ENCODE peak calls at places on chromosomes 11 and 22, in six cellular contexts. One of them, this sample, is unnamed.

GRCh38 chr11:131808466-131808865 is 438.1 kb downstream of the NTM start:
- DNase-seq in mucosa of descending colon: no peak
- DNase-seq in body of pancreas: no peak
- DNase-seq in prostate gland: no peak
- DNase-seq in brain microvascular endothelial cell: no peak
- DNase-seq in GM06990: no peak
- DNase-seq in this sample: no peak

GRCh38 chr11:16280256-16280682 is 76.1 kb downstream of the SOX6 start:
- DNase-seq in mucosa of descending colon: peak; percentile 88
- DNase-seq in body of pancreas: no peak
- DNase-seq in prostate gland: no peak
- DNase-seq in brain microvascular endothelial cell: no peak
- DNase-seq in GM06990: no peak
- DNase-seq in this sample: no peak

GRCh38 chr22:38088723-38089473 is 4.9 kb upstream of the SLC16A8 start:
- DNase-seq in mucosa of descending colon: no peak
- DNase-seq in body of pancreas: no peak
- DNase-seq in prostate gland: no peak
- DNase-seq in brain microvascular endothelial cell: no peak
- DNase-seq in GM06990: no peak
- DNase-seq in this sample: no peak

GRCh38 chr11:8230178-8230859 is 33.4 kb downstream of the LMO1 start:
- DNase-seq in mucosa of descending colon: no peak
- DNase-seq in body of pancreas: no peak
- DNase-seq in prostate gland: no peak
- DNase-seq in brain microvascular endothelial cell: no peak
- DNase-seq in GM06990: no peak
- DNase-seq in this sample: no peak

GRCh38 chr22:43511276-43511910 is 99.6 kb downstream of the MPPED1 start:
- DNase-seq in mucosa of descending colon: no peak
- DNase-seq in body of pancreas: no peak
- DNase-seq in prostate gland: no peak
- DNase-seq in brain microvascular endothelial cell: no peak
- DNase-seq in GM06990: no peak
- DNase-seq in this sample: no peak

GRCh38 chr11:92758216-92758615 is 211.2 kb upstream of the MTNR1B start:
- DNase-seq in mucosa of descending colon: no peak
- DNase-seq in body of pancreas: no peak
- DNase-seq in prostate gland: no peak
- DNase-seq in brain microvascular endothelial cell: no peak
- DNase-seq in GM06990: no peak
- DNase-seq in this sample: no peak

GRCh38 chr22:38706101-38706884 is 549 bp downstream of the GTPBP1 start:
- DNase-seq in mucosa of descending colon: peak; percentile 78
- DNase-seq in body of pancreas: peak; percentile 51
- DNase-seq in prostate gland: peak; percentile 21
- DNase-seq in brain microvascular endothelial cell: no peak
- DNase-seq in GM06990: no peak
- DNase-seq in this sample: no peak

GRCh38 chr11:78801161-78801884 is 226.7 kb upstream of the NARS2 start:
- DNase-seq in mucosa of descending colon: no peak
- DNase-seq in body of pancreas: peak; percentile 65
- DNase-seq in prostate gland: peak; percentile 87
- DNase-seq in brain microvascular endothelial cell: peak; percentile 92
- DNase-seq in GM06990: no peak
- DNase-seq in this sample: no peak

GRCh38 chr11:114073506-114074381 is 14.2 kb downstream of the ZBTB16 start:
- DNase-seq in mucosa of descending colon: no peak
- DNase-seq in body of pancreas: no peak
- DNase-seq in prostate gland: no peak
- DNase-seq in brain microvascular endothelial cell: no peak
- DNase-seq in GM06990: no peak
- DNase-seq in this sample: no peak

GRCh38 chr11:73402834-73403185 is 26.6 kb downstream of the RELT start:
- DNase-seq in mucosa of descending colon: no peak
- DNase-seq in body of pancreas: no peak
- DNase-seq in prostate gland: no peak
- DNase-seq in brain microvascular endothelial cell: no peak
- DNase-seq in GM06990: no peak
- DNase-seq in this sample: no peak

GRCh38 chr11:28833670-28834069 is 725.5 kb downstream of the METTL15 start:
- DNase-seq in mucosa of descending colon: no peak
- DNase-seq in body of pancreas: no peak
- DNase-seq in prostate gland: no peak
- DNase-seq in brain microvascular endothelial cell: peak; percentile 97
- DNase-seq in GM06990: no peak
- DNase-seq in this sample: no peak

GRCh38 chr11:105881027-105881426 is 141.0 kb downstream of the MSANTD4 start:
- DNase-seq in mucosa of descending colon: no peak
- DNase-seq in body of pancreas: no peak
- DNase-seq in prostate gland: no peak
- DNase-seq in brain microvascular endothelial cell: no peak
- DNase-seq in GM06990: no peak
- DNase-seq in this sample: no peak

GRCh38 chr11:3106736-3107524 is 49.7 kb upstream of the CARS1 start:
- DNase-seq in mucosa of descending colon: no peak
- DNase-seq in body of pancreas: no peak
- DNase-seq in prostate gland: no peak
- DNase-seq in brain microvascular endothelial cell: no peak
- DNase-seq in GM06990: no peak
- DNase-seq in this sample: no peak

GRCh38 chr22:36328635-36329216 is 59.0 kb downstream of the MYH9 start:
- DNase-seq in mucosa of descending colon: no peak
- DNase-seq in body of pancreas: peak; percentile 76
- DNase-seq in prostate gland: peak; percentile 61
- DNase-seq in brain microvascular endothelial cell: peak; percentile 88
- DNase-seq in GM06990: peak; percentile 45
- DNase-seq in this sample: peak; percentile 78

GRCh38 chr22:42946551-42947198 is 68.3 kb downstream of the PACSIN2 start:
- DNase-seq in mucosa of descending colon: no peak
- DNase-seq in body of pancreas: no peak
- DNase-seq in prostate gland: no peak
- DNase-seq in brain microvascular endothelial cell: no peak
- DNase-seq in GM06990: no peak
- DNase-seq in this sample: no peak

GRCh38 chr22:44341431-44342346 is 28.9 kb upstream of the SHISAL1 start:
- DNase-seq in mucosa of descending colon: no peak
- DNase-seq in body of pancreas: no peak
- DNase-seq in prostate gland: peak; percentile 26
- DNase-seq in brain microvascular endothelial cell: no peak
- DNase-seq in GM06990: no peak
- DNase-seq in this sample: no peak

GRCh38 chr11:65584102-65584501 is 8.2 kb downstream of the EHBP1L1 start:
- DNase-seq in mucosa of descending colon: no peak
- DNase-seq in body of pancreas: no peak
- DNase-seq in prostate gland: no peak
- DNase-seq in brain microvascular endothelial cell: no peak
- DNase-seq in GM06990: no peak
- DNase-seq in this sample: no peak

GRCh38 chr11:67264886-67265632 is 1.2 kb upstream of the GRK2 start:
- DNase-seq in mucosa of descending colon: peak; percentile 56
- DNase-seq in body of pancreas: no peak
- DNase-seq in prostate gland: no peak
- DNase-seq in brain microvascular endothelial cell: no peak
- DNase-seq in GM06990: no peak
- DNase-seq in this sample: no peak

GRCh38 chr22:44669725-44670027 is 32.3 kb upstream of the PRR5 start:
- DNase-seq in mucosa of descending colon: peak; percentile 50
- DNase-seq in body of pancreas: no peak
- DNase-seq in prostate gland: no peak
- DNase-seq in brain microvascular endothelial cell: no peak
- DNase-seq in GM06990: no peak
- DNase-seq in this sample: no peak

DNA sequence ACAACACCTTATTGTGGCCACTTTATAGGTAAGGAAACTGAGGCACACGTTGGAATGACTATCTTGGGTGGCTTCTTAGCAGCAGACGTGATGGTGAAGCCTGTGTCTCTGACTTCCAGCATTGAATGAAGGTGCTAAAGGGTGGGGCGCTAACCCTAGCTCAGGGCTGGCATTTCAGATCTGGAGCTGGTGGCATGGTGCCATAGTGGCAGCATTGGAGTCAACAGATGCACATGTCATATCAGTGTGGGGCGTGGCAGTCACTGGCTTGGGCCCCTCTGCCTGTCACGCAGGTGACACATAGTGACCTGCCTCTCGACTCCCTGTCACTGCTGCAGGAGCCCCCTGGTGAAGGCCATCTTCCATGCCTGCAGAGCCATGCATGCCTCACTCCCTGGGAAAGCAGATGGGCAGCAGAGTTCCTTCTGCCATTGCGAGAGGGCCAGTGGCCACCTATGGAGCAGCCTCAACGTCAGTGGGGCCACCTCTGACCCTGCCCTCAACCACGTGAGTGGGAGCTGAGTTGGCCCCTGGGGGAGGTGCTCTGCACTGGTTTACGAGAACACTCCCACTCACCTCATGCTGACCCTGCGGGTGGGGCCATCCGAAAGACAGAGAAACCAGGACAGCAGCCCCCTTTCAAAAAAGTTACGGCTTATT is 14.8 kb downstream of the SHISA8 start:
- DNase-seq in mucosa of descending colon: no peak
- DNase-seq in body of pancreas: no peak
- DNase-seq in prostate gland: no peak
- DNase-seq in brain microvascular endothelial cell: no peak
- DNase-seq in GM06990: no peak
- DNase-seq in this sample: no peak
- H3K36me3 ChIP-seq in mucosa of descending colon: peaks cover 3% of the 10 kb centered on the region
- H3K36me3 ChIP-seq in body of pancreas: peaks cover 20% of the 10 kb centered on the region
- H3K36me3 ChIP-seq in prostate gland: peaks cover 6% of the 10 kb centered on the region
- H3K36me3 ChIP-seq in brain microvascular endothelial cell: peaks cover 64% of the 10 kb centered on the region
- H3K36me3 ChIP-seq in GM06990: peaks cover 60% of the 10 kb centered on the region
- H3K36me3 ChIP-seq in this sample: no peaks in the 10 kb centered on the region

GRCh38 chr11:118343248-118343647 is 743 bp upstream of the CD3D start:
- DNase-seq in mucosa of descending colon: no peak
- DNase-seq in body of pancreas: no peak
- DNase-seq in prostate gland: no peak
- DNase-seq in brain microvascular endothelial cell: no peak
- DNase-seq in GM06990: no peak
- DNase-seq in this sample: no peak

GRCh38 chr11:118342503-118343161 is at the start of gene CD3D:
- DNase-seq in mucosa of descending colon: no peak
- DNase-seq in body of pancreas: no peak
- DNase-seq in prostate gland: no peak
- DNase-seq in brain microvascular endothelial cell: no peak
- DNase-seq in GM06990: no peak
- DNase-seq in this sample: no peak

GRCh38 chr11:118340437-118340836 is 2.1 kb downstream of the CD3D start:
- DNase-seq in mucosa of descending colon: no peak
- DNase-seq in body of pancreas: no peak
- DNase-seq in prostate gland: no peak
- DNase-seq in brain microvascular endothelial cell: no peak
- DNase-seq in GM06990: no peak
- DNase-seq in this sample: no peak

GRCh38 chr11:118341749-118342489 is 586 bp downstream of the CD3D start:
- DNase-seq in mucosa of descending colon: no peak
- DNase-seq in body of pancreas: no peak
- DNase-seq in prostate gland: no peak
- DNase-seq in brain microvascular endothelial cell: no peak
- DNase-seq in GM06990: no peak
- DNase-seq in this sample: no peak

DNA sequence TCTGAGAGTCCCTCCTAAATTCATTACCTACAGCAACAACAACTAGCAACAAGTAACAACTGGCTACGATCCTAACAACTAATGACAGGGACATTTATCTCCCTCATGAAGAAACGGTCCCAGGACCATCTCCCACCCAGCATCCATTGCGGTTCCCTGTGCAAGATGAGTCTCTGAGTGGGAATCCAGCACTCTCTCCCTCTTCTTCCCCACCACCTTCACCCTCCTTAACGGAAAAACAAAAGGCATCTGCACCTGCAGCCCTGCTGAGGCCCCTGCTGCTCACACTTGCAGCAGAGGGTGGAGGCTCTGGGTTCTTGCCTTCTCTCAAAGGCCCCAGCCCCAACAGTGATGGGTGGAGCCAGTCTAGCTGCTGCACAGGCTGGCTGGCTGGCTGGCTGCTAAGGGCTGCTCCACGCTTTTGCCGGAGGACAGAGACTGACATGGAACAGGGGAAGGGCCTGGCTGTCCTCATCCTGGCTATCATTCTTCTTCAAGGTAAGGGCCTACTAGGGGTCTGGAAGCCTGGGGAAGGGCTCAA is at the start of gene CD3G:
- DNase-seq in mucosa of descending colon: peak; percentile 73
- DNase-seq in body of pancreas: no peak
- DNase-seq in prostate gland: no peak
- DNase-seq in brain microvascular endothelial cell: no peak
- DNase-seq in GM06990: no peak
- DNase-seq in this sample: no peak
- H3K4me3 ChIP-seq in mucosa of descending colon: no peak within 1 kb of the TSS
- H3K4me3 ChIP-seq in body of pancreas: no peak within 1 kb of the TSS
- H3K4me3 ChIP-seq in prostate gland: no peak within 1 kb of the TSS
- H3K4me3 ChIP-seq in brain microvascular endothelial cell: no peak within 1 kb of the TSS
- H3K4me3 ChIP-seq in GM06990: no peak within 1 kb of the TSS
- H3K4me3 ChIP-seq in this sample: no peak within 1 kb of the TSS

DNA sequence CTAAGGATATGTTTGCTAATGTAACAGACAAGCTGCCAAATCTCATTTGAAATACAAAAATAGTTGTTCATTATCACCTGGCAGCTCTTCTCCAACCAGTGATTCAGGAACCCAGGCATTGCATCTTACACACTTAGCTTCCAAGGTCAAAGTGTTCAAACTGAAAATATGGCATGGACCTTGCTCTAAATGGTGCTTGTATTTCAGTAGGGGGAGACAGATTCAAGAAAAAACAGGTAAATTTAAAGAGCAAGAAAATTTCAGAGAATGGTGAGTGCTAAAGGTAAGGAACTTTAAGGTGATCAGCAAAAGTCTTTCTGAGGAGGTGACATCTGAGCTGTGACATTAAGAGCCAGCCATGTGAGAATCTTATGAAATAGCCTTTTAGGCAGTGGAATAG is 82.8 kb upstream of the E2F8 start:
- DNase-seq in mucosa of descending colon: no peak
- DNase-seq in body of pancreas: no peak
- DNase-seq in prostate gland: no peak
- DNase-seq in brain microvascular endothelial cell: no peak
- DNase-seq in GM06990: no peak
- DNase-seq in this sample: no peak
- TF ChIP-seq CTCF in mucosa of descending colon: no peak
- TF ChIP-seq CTCF in body of pancreas: no peak
- TF ChIP-seq CTCF in prostate gland: no peak
- TF ChIP-seq CTCF in brain microvascular endothelial cell: peak; percentile 36
- TF ChIP-seq CTCF in GM06990: peak; percentile 44
- TF ChIP-seq CTCF in this sample: no peak

DNA sequence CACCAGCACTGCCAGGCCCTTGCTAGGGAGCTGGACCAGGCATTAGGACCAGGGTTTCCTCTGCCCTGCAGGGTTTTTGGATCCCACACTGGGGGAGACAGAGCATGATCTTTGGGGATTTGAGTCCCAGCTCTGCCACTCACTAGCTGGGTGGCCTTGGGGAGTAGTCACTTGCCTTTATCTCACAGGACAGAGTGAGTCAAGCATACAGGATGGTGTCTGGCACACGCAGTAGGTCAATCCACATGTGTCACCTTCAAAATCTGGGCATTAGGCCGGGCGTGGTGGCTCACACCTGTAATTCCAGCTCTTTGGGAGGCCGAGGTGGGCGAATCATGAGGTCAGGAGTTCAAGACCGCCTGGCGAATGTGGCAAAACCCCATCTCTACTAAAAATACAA is 2.7 kb downstream of the NEFH start:
- DNase-seq in mucosa of descending colon: no peak
- DNase-seq in body of pancreas: no peak
- DNase-seq in prostate gland: no peak
- DNase-seq in brain microvascular endothelial cell: no peak
- DNase-seq in GM06990: no peak
- DNase-seq in this sample: no peak
- H3K36me3 ChIP-seq in mucosa of descending colon: no peaks in the 10 kb centered on the region
- H3K36me3 ChIP-seq in body of pancreas: no peaks in the 10 kb centered on the region
- H3K36me3 ChIP-seq in prostate gland: no peaks in the 10 kb centered on the region
- H3K36me3 ChIP-seq in brain microvascular endothelial cell: no peaks in the 10 kb centered on the region
- H3K36me3 ChIP-seq in GM06990: no peaks in the 10 kb centered on the region
- H3K36me3 ChIP-seq in this sample: no peaks in the 10 kb centered on the region

GRCh38 chr22:27381960-27382742 is 419.4 kb downstream of the MN1 start:
- DNase-seq in mucosa of descending colon: no peak
- DNase-seq in body of pancreas: no peak
- DNase-seq in prostate gland: no peak
- DNase-seq in brain microvascular endothelial cell: no peak
- DNase-seq in GM06990: no peak
- DNase-seq in this sample: no peak
- H3K4me3 ChIP-seq in mucosa of descending colon: no peak overlapping the region
- H3K4me3 ChIP-seq in body of pancreas: no peak overlapping the region
- H3K4me3 ChIP-seq in prostate gland: no peak overlapping the region
- H3K4me3 ChIP-seq in brain microvascular endothelial cell: no peak overlapping the region
- H3K4me3 ChIP-seq in GM06990: no peak overlapping the region
- H3K4me3 ChIP-seq in this sample: no peak overlapping the region